ENCODE peak calls at places on chromosomes 11 and 22, in five cellular contexts. B, Q, R, V and H are unnamed samples.
A peak's percentile ranks its signal among the peaks of the same experiment; 100 is the strongest.

GRCh38 chr11:47620836-47621378 is 21.5 kb downstream of the MTCH2 start:
- DNase-seq in B (no peak), Q (no peak), R (no peak), V (no peak), H (no peak)

GRCh38 chr11:119615003-119615878 is 113.8 kb downstream of the NECTIN1 start:
- DNase-seq in B (no peak), Q (no peak), R (peak; percentile 90), V (no peak), H (no peak)

GRCh38 chr11:88306785-88307184 is 30.8 kb downstream of the CTSC start:
- DNase-seq in B (no peak), Q (no peak), R (no peak), V (no peak), H (no peak)

GRCh38 chr22:38305481-38306448 is 11.5 kb downstream of the CSNK1E start:
- DNase-seq in B (peak; percentile 62), Q (no peak), R (peak; percentile 54), V (no peak), H (peak; percentile 42)

GRCh38 chr11:116194156-116194904 is 578.5 kb downstream of the BUD13 start:
- DNase-seq in B (no peak), Q (no peak), R (no peak), V (no peak), H (no peak)

GRCh38 chr11:10998674-10999073 is 140.8 kb upstream of the ZBED5 start:
- DNase-seq in B (no peak), Q (no peak), R (no peak), V (no peak), H (no peak)

GRCh38 chr11:65941720-65942310 is 3.5 kb upstream of the TSGA10IP start:
- DNase-seq in B (no peak), Q (no peak), R (no peak), V (no peak), H (no peak)

GRCh38 chr11:102551188-102551781 is 20.7 kb upstream of the MMP7 start:
- DNase-seq in B (no peak), Q (no peak), R (no peak), V (no peak), H (no peak)

GRCh38 chr11:64607381-64608259 is 16.6 kb downstream of the SLC22A12 start:
- DNase-seq in B (no peak), Q (no peak), R (peak; percentile 5), V (no peak), H (no peak)